ENCODE peak calls at places on chromosome 5, in six cellular contexts. Q, V, A, F, R and X are unnamed samples. For H3K36me3 and H3K27me3, the result is how much of the 10 kb centered on the place peaks cover.

GRCh38 chr5:171484460-171484899 is 65.0 kb downstream of the FGF18 start:
- DNase-seq in A (no peak), R (no peak), V (no peak), F (no peak), Q (peak), X (peak)

GRCh38 chr5:179668404-179668803 is 12.4 kb downstream of the CBY3 start:
- DNase-seq in Q (peak), A (no peak), R (peak), V (peak), F (no peak), X (peak)

GRCh38 chr5:143653256-143653655 is 158.7 kb upstream of the HMHB1 start:
- DNase-seq in Q (no peak), A (no peak), V (no peak), F (no peak), R (peak), X (no peak)

GRCh38 chr5:72554897-72555296 is 47.7 kb upstream of the ZNF366 start:
- DNase-seq in A (no peak), V (no peak), F (no peak), Q (no peak), R (no peak), X (no peak)

GRCh38 chr5:41433552-41434181 is 76.7 kb downstream of the PLCXD3 start:
- DNase-seq in Q (no peak), F (no peak), R (no peak), V (peak), A (no peak), X (no peak)

GRCh38 chr5:165538065-165538464 is 2032.6 kb downstream of the MAT2B start:
- DNase-seq in F (no peak), R (no peak), V (peak), Q (no peak), A (no peak), X (no peak)

GRCh38 chr5:33049845-33050244 is 338.7 kb downstream of the NPR3 start:
- DNase-seq in A (peak), F (no peak), R (peak), Q (peak), V (peak), X (peak)

GRCh38 chr5:143262393-143263174 is 140.9 kb downstream of the NR3C1 start:
- DNase-seq in V (peak), Q (peak), R (peak), A (no peak), F (no peak), X (peak)

GRCh38 chr5:61386062-61386800 is 54.2 kb downstream of the ZSWIM6 start:
- DNase-seq in F (no peak), Q (no peak), A (no peak), R (no peak), V (no peak), X (no peak)

GRCh38 chr5:34587355-34588241 is 68.5 kb upstream of the RAI14 start:
- DNase-seq in V (peak), F (no peak), A (no peak), Q (peak), R (peak), X (no peak)

GRCh38 chr5:40790947-40791593 is 7.1 kb downstream of the PRKAA1 start:
- DNase-seq in A (no peak), R (no peak), Q (no peak), V (peak), F (no peak), X (no peak)

GRCh38 chr5:10595305-10595677 is 31.4 kb downstream of the ANKRD33B start:
- DNase-seq in V (peak), Q (peak), R (peak), A (no peak), F (no peak), X (no peak)

GRCh38 chr5:95080026-95080425 is 204.9 kb downstream of the MCTP1 start:
- DNase-seq in V (no peak), A (no peak), F (no peak), R (no peak), Q (peak), X (no peak)

GRCh38 chr5:143491644-143492043 is 88.2 kb upstream of the NR3C1 start:
- DNase-seq in A (no peak), V (no peak), R (no peak), F (no peak), Q (peak), X (no peak)

GRCh38 chr5:148615644-148616283 is 38.6 kb downstream of the HTR4 start:
- DNase-seq in A (no peak), R (peak), Q (peak), F (no peak), V (peak), X (peak)

GRCh38 chr5:107272954-107273353 is 397.8 kb downstream of the EFNA5 start:
- DNase-seq in A (no peak), R (no peak), V (no peak), F (no peak), Q (no peak), X (no peak)

GRCh38 chr5:105885266-105885665 is 1785.5 kb downstream of the EFNA5 start:
- DNase-seq in Q (no peak), F (no peak), R (no peak), V (peak), A (no peak), X (no peak)

GRCh38 chr5:172686539-172687390 is 45.7 kb downstream of the NEURL1B start:
- DNase-seq in Q (no peak), F (no peak), R (no peak), A (no peak), V (no peak), X (no peak)

GRCh38 chr5:90379652-90380051 is 29.9 kb downstream of the CETN3 start:
- DNase-seq in F (no peak), R (no peak), V (no peak), Q (no peak), A (no peak), X (no peak)

GRCh38 chr5:32098806-32099435 is 75.2 kb downstream of the GOLPH3 start:
- DNase-seq in F (no peak), R (no peak), V (no peak), A (no peak), Q (no peak), X (no peak)

GRCh38 chr5:111697215-111697614 is 59.8 kb downstream of the NREP start:
- DNase-seq in V (no peak), Q (no peak), F (no peak), A (no peak), R (no peak), X (no peak)

GRCh38 chr5:81354093-81354492 is 39.8 kb downstream of the ACOT12 start:
- DNase-seq in F (no peak), A (no peak), R (no peak), V (no peak), Q (no peak), X (no peak)

GRCh38 chr5:81151546-81151945 is 81.6 kb upstream of the CKMT2 start:
- DNase-seq in V (peak), R (peak), A (no peak), Q (peak), F (no peak), X (peak)

GRCh38 chr5:37838152-37838932 is 1.5 kb downstream of the GDNF start:
- DNase-seq in Q (peak), A (no peak), R (peak), F (no peak), V (peak), X (no peak)

GRCh38 chr5:635321-636055 is 23.3 kb downstream of the CEP72 start:
- DNase-seq in A (no peak), V (no peak), Q (no peak), F (no peak), R (no peak), X (no peak)

GRCh38 chr5:167147879-167148278 is 1143.6 kb upstream of the WWC1 start:
- DNase-seq in Q (no peak), R (no peak), V (no peak), F (no peak), A (no peak), X (no peak)

GRCh38 chr5:31733365-31733764 is 94.4 kb downstream of the PDZD2 start:
- DNase-seq in Q (no peak), V (no peak), A (no peak), R (no peak), F (no peak), X (no peak)

GRCh38 chr5:65334077-65334476 is 147.6 kb downstream of the ADAMTS6 start:
- DNase-seq in V (no peak), R (peak), A (peak), Q (no peak), F (no peak), X (no peak)

GRCh38 chr5:95731571-95732554 is 727 bp downstream of the RHOBTB3 start:
- DNase-seq in R (peak), A (peak), Q (peak), F (peak), V (peak), X (peak)

GRCh38 chr5:110086658-110087388 is 397.1 kb downstream of the MAN2A1 start:
- DNase-seq in V (peak), R (peak), F (no peak), Q (peak), A (no peak), X (peak)

GRCh38 chr5:95959051-95959963 is 2.3 kb downstream of the ELL2 start:
- DNase-seq in V (peak), F (no peak), Q (peak), A (no peak), R (peak), X (no peak)

GRCh38 chr5:150556106-150556505 is 48.2 kb downstream of the NDST1 start:
- DNase-seq in A (no peak), R (no peak), Q (no peak), F (no peak), V (no peak), X (no peak)
- H3K36me3 ChIP-seq in A (under half), R (under half), Q (half or more), F (half or more), V (under half), X (half or more)

DNA sequence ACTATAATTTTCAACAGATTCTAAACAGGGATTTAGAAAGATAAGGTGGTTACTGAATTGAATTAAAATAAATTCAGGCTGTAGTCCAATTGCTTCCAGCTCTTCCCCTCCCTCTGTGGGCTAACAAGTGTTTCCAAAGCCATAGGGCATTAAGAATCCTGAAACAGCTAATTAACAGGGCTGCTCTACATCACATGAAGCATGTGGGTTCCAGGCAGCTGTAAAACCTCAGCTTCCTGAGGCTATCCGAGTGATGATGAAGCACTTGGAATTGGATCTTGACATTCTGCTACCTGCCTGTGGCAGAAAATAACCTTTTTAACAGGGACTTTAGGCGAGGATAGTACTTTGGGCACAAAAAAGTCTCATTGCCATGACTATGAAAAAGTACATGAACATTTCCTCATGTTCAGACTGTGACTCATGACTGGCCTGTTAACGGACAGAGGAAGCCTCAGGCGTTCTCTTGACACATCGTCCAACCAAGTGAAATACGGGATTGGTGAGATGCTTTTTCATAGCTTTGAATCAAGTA is 107.2 kb downstream of the PDE4D start:
- DNase-seq in F (no peak), R (peak), A (no peak), V (peak), Q (peak), X (peak)
- H3K4me3 ChIP-seq in F (no peak), R (no peak), A (no peak), V (no peak), Q (no peak), X (no peak)

GRCh38 chr5:135188233-135188909 is 154.3 kb upstream of the PITX1 start:
- DNase-seq in Q (peak), V (no peak), A (no peak), F (no peak), R (no peak), X (no peak)
- H3K27me3 ChIP-seq in Q (under half), V (under half), A (under half), F (half or more), R (under half), X (under half)

GRCh38 chr5:134387443-134387842 is 16.1 kb downstream of the UBE2B start:
- DNase-seq in V (no peak), R (no peak), Q (no peak), A (no peak), F (no peak), X (no peak)

GRCh38 chr5:134396274-134396673 is 15.4 kb downstream of the CDKN2AIPNL start:
- DNase-seq in A (no peak), R (no peak), V (no peak), Q (no peak), F (no peak), X (no peak)

GRCh38 chr5:134397196-134397595 is 14.5 kb downstream of the CDKN2AIPNL start:
- DNase-seq in A (no peak), R (no peak), F (no peak), V (no peak), Q (no peak), X (no peak)

GRCh38 chr5:134394932-134395331 is 16.7 kb downstream of the CDKN2AIPNL start:
- DNase-seq in V (no peak), F (no peak), Q (no peak), A (no peak), R (no peak), X (no peak)

DNA sequence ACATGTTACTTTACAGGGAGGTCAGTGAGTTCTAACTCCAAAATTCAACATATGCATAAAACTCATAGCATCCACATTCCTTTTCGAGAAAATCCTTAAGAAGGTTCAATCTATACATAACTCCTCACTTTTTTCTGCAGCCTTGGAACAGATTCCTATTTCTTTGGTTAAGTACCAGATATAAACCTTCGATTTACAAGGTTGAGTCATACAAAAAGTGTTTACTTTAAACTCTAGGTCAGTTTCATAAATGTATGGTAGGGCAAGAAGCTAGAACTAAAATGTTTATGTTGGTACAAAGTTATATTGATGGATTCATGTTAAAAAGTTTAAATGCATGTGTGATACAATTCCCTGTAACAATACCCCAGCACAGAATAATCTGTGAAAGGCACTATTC is 19.4 kb downstream of the CDKN2AIPNL start:
- DNase-seq in A (no peak), Q (no peak), F (no peak), V (peak), R (no peak), X (no peak)
- H3K36me3 ChIP-seq in A (under half), Q (half or more), F (half or more), V (half or more), R (under half), X (half or more)

DNA sequence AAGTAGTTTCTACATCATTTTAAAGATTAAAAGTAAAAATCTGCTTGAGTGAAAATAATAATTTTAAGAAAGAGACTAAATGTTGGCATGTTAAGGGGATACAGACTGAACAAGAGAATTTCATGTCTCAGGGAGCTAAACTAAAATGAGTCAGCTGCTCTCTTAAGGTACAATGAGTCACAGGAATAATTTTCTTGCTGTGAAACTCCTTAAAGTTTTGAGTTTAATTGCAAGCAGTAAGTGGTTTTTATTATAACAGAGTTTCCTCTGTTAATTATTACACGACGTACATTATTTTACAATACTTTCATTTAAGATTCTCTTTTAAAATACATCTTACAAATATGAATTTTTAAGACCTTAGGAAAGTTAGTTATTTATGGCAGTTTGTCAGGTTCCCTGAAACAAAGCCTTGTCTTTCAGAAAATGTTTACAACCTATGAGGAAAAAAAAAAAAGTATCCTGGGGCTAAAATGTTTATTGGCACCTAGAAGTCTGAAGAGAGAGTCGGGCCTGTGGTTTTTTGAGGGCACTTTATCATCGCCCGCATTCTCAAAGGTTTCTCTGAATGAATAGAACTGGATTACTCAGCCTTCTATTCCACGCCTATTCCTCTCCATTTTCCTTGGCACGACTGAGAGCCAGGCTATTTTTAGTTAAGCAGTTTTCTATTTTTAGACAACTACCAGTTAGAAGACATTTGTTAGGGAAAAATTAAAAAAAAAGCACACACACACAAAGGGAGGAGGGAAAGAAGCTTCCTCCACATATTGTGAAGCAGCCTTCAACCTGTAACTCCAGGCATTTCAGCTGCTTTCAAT is 97.4 kb downstream of the MEF2C start:
- DNase-seq in V (peak), A (no peak), F (no peak), R (peak), Q (peak), X (peak)
- H3K4me3 ChIP-seq in V (peak), A (no peak), F (peak), R (no peak), Q (peak), X (peak)

DNA sequence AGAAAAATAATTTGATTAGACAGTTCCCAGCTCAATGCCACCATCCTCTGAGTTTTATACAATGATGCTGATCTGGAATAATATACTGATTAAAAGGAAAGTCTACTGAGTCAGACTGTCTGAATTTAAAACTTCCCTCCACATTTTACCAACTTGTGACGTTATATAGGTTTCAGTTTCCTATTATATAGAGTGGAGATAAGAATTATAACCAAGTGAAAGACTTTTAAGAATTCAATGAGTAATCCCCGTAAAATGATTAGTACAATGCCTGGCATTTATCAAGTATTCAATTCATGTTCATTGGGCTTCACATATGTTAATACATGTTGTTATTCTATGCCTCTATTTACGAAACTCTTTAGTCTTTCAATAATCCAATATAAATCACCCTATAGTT is 166.0 kb downstream of the CDH9 start:
- DNase-seq in R (peak), F (no peak), Q (no peak), V (no peak), A (no peak), X (no peak)
- H3K27me3 ChIP-seq in R (under half), F (under half), Q (under half), V (under half), A (under half), X (under half)

GRCh38 chr5:54882101-54882500 is 103.3 kb downstream of the ESM1 start:
- DNase-seq in Q (no peak), R (peak), A (no peak), V (no peak), F (no peak), X (no peak)

GRCh38 chr5:54884195-54884536 is 101.2 kb downstream of the ESM1 start:
- DNase-seq in R (no peak), F (no peak), A (peak), V (no peak), Q (no peak), X (no peak)

GRCh38 chr5:54883374-54884194 is 101.8 kb downstream of the ESM1 start:
- DNase-seq in F (peak), R (no peak), Q (peak), V (peak), A (peak), X (peak)

GRCh38 chr5:54882841-54883240 is 102.6 kb downstream of the ESM1 start:
- DNase-seq in A (no peak), R (no peak), F (no peak), Q (no peak), V (no peak), X (no peak)

GRCh38 chr5:54881286-54882005 is 103.9 kb downstream of the ESM1 start:
- DNase-seq in Q (no peak), V (no peak), F (no peak), R (peak), A (no peak), X (no peak)
- H3K36me3 ChIP-seq in Q (under half), V (under half), F (under half), R (under half), A (under half), X (under half)

GRCh38 chr5:67997148-67997547 is 218.4 kb upstream of the PIK3R1 start:
- DNase-seq in R (no peak), V (no peak), A (no peak), F (no peak), Q (no peak), X (no peak)
- H3K4me3 ChIP-seq in R (no peak), V (no peak), A (no peak), F (no peak), Q (no peak), X (no peak)

DNA sequence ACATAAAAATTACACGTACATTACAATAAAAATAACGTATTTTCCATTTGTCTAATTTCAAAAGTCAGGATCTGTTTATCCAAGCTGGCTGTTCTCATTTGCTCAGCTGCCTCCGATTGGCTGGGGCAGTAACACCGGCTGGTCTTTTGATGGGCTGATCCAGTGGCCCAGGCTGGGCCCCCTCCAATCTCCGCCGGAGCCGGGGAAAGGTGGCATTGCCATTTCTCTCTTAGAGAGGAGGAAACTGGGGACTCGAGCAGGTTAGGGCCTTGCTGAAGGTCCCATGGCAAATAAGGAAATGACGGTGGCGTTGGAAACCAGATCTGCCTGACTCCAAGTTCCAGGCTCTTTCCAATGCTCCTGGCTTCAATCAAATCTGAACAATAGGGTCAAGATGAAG is 6.6 kb downstream of the CPLX2 start:
- DNase-seq in R (no peak), Q (no peak), F (no peak), A (no peak), V (no peak), X (no peak)
- H3K27me3 ChIP-seq in R (under half), Q (under half), F (half or more), A (under half), V (under half), X (under half)